ENCODE peak calls at places on chromosomes 1 and 21, in seven cellular contexts. One of them, this sample, is unnamed. For H3K9me3, the result is how much of the 10 kb centered on the place peaks cover.

GRCh38 chr21:15826147-15826780 is 96.5 kb downstream of the USP25 start:
- DNase-seq in uterus: no peak
- DNase-seq in tibial artery: no peak
- DNase-seq in hepatocyte: peak
- DNase-seq in fibroblast of lung: peak
- DNase-seq in pancreas: peak
- DNase-seq in cardiac muscle cell: peak
- DNase-seq in this sample: no peak

GRCh38 chr1:163877016-163877415 is 555.3 kb downstream of the NUF2 start:
- DNase-seq in uterus: no peak
- DNase-seq in tibial artery: no peak
- DNase-seq in hepatocyte: no peak
- DNase-seq in fibroblast of lung: peak
- DNase-seq in pancreas: no peak
- DNase-seq in cardiac muscle cell: no peak
- DNase-seq in this sample: no peak

GRCh38 chr1:230094746-230095145 is 27.7 kb downstream of the GALNT2 start:
- DNase-seq in uterus: no peak
- DNase-seq in tibial artery: no peak
- DNase-seq in hepatocyte: no peak
- DNase-seq in fibroblast of lung: no peak
- DNase-seq in pancreas: no peak
- DNase-seq in cardiac muscle cell: no peak
- DNase-seq in this sample: no peak

GRCh38 chr1:184465489-184466146 is 78.8 kb downstream of the C1orf21 start:
- DNase-seq in uterus: no peak
- DNase-seq in tibial artery: no peak
- DNase-seq in hepatocyte: no peak
- DNase-seq in fibroblast of lung: no peak
- DNase-seq in pancreas: no peak
- DNase-seq in cardiac muscle cell: peak
- DNase-seq in this sample: no peak

GRCh38 chr1:205927247-205927646 is 16.0 kb downstream of the SLC26A9 start:
- DNase-seq in uterus: peak
- DNase-seq in tibial artery: no peak
- DNase-seq in hepatocyte: no peak
- DNase-seq in fibroblast of lung: no peak
- DNase-seq in pancreas: no peak
- DNase-seq in cardiac muscle cell: no peak
- DNase-seq in this sample: no peak

GRCh38 chr1:6385673-6386191 is 7.8 kb downstream of the ACOT7 start:
- DNase-seq in uterus: no peak
- DNase-seq in tibial artery: no peak
- DNase-seq in hepatocyte: peak
- DNase-seq in fibroblast of lung: peak
- DNase-seq in pancreas: peak
- DNase-seq in cardiac muscle cell: peak
- DNase-seq in this sample: peak

GRCh38 chr1:183609313-183609712 is 19.1 kb upstream of the NCF2 start:
- DNase-seq in uterus: peak
- DNase-seq in tibial artery: peak
- DNase-seq in hepatocyte: peak
- DNase-seq in fibroblast of lung: peak
- DNase-seq in pancreas: no peak
- DNase-seq in cardiac muscle cell: peak
- DNase-seq in this sample: peak

GRCh38 chr1:19979494-19979977 is at the start of gene PLA2G2A:
- DNase-seq in uterus: no peak
- DNase-seq in tibial artery: peak
- DNase-seq in hepatocyte: peak
- DNase-seq in fibroblast of lung: no peak
- DNase-seq in pancreas: no peak
- DNase-seq in cardiac muscle cell: no peak
- DNase-seq in this sample: no peak

GRCh38 chr1:152067150-152067549 is 21.7 kb downstream of the TCHHL1 start:
- DNase-seq in uterus: no peak
- DNase-seq in tibial artery: no peak
- DNase-seq in hepatocyte: no peak
- DNase-seq in fibroblast of lung: no peak
- DNase-seq in pancreas: no peak
- DNase-seq in cardiac muscle cell: no peak
- DNase-seq in this sample: no peak

GRCh38 chr1:235329139-235329808 is 904 bp downstream of the GGPS1 start:
- DNase-seq in uterus: peak
- DNase-seq in tibial artery: no peak
- DNase-seq in hepatocyte: peak
- DNase-seq in fibroblast of lung: no peak
- DNase-seq in pancreas: peak
- DNase-seq in cardiac muscle cell: peak
- DNase-seq in this sample: no peak

GRCh38 chr1:228417471-228418203 is 976 bp upstream of the TRIM17 start:
- DNase-seq in uterus: no peak
- DNase-seq in tibial artery: no peak
- DNase-seq in hepatocyte: no peak
- DNase-seq in fibroblast of lung: no peak
- DNase-seq in pancreas: no peak
- DNase-seq in cardiac muscle cell: no peak
- DNase-seq in this sample: no peak

GRCh38 chr1:202616355-202616910 is 93.8 kb downstream of the SYT2 start:
- DNase-seq in uterus: no peak
- DNase-seq in tibial artery: no peak
- DNase-seq in hepatocyte: no peak
- DNase-seq in fibroblast of lung: no peak
- DNase-seq in pancreas: no peak
- DNase-seq in cardiac muscle cell: no peak
- DNase-seq in this sample: no peak

GRCh38 chr21:22842875-22843274 is 1844.7 kb downstream of the NCAM2 start:
- DNase-seq in uterus: no peak
- DNase-seq in tibial artery: no peak
- DNase-seq in hepatocyte: no peak
- DNase-seq in fibroblast of lung: no peak
- DNase-seq in pancreas: no peak
- DNase-seq in cardiac muscle cell: peak
- DNase-seq in this sample: no peak

GRCh38 chr21:17730782-17731181 is 88.4 kb downstream of the C21orf91 start:
- DNase-seq in uterus: no peak
- DNase-seq in tibial artery: no peak
- DNase-seq in hepatocyte: no peak
- DNase-seq in fibroblast of lung: no peak
- DNase-seq in pancreas: no peak
- DNase-seq in cardiac muscle cell: no peak
- DNase-seq in this sample: no peak

GRCh38 chr1:79741720-79742421 is 735.3 kb upstream of the ADGRL4 start:
- DNase-seq in uterus: no peak
- DNase-seq in tibial artery: no peak
- DNase-seq in hepatocyte: no peak
- DNase-seq in fibroblast of lung: no peak
- DNase-seq in pancreas: no peak
- DNase-seq in cardiac muscle cell: no peak
- DNase-seq in this sample: no peak

GRCh38 chr1:205375816-205376545 is 19.3 kb upstream of the KLHDC8A start:
- DNase-seq in uterus: peak
- DNase-seq in tibial artery: no peak
- DNase-seq in hepatocyte: peak
- DNase-seq in fibroblast of lung: peak
- DNase-seq in pancreas: no peak
- DNase-seq in cardiac muscle cell: peak
- DNase-seq in this sample: no peak

GRCh38 chr1:87528754-87529517 is 200.3 kb downstream of the LMO4 start:
- DNase-seq in uterus: no peak
- DNase-seq in tibial artery: no peak
- DNase-seq in hepatocyte: peak
- DNase-seq in fibroblast of lung: no peak
- DNase-seq in pancreas: no peak
- DNase-seq in cardiac muscle cell: no peak
- DNase-seq in this sample: no peak

DNA sequence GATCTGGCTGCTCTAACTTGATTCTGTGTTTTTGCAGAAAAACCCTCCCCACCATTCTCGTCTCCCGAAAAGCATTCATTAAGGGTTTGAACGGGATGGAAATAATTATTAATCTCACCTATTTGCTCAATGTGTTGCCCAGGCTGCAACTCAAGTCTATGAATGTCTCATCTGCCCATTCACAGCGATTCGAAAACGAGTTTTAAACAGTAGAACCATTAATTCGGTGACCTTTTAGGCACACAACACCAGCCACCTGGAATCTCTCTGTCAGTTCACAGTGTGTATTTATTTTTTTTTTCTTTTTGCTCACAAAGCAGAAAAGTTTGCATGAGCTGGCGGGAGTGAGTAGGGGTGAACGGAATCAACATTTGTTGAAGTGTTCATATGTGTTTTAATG is 764.7 kb upstream of the TPTE start:
- DNase-seq in uterus: no peak
- DNase-seq in tibial artery: no peak
- DNase-seq in hepatocyte: no peak
- DNase-seq in fibroblast of lung: no peak
- DNase-seq in pancreas: no peak
- DNase-seq in cardiac muscle cell: no peak
- DNase-seq in this sample: no peak
- H3K9me3 ChIP-seq in uterus: under half
- H3K9me3 ChIP-seq in tibial artery: under half
- H3K9me3 ChIP-seq in hepatocyte: under half
- H3K9me3 ChIP-seq in fibroblast of lung: under half
- H3K9me3 ChIP-seq in pancreas: under half
- H3K9me3 ChIP-seq in cardiac muscle cell: under half
- H3K9me3 ChIP-seq in this sample: under half

GRCh38 chr21:35428927-35429326 is 379.8 kb upstream of the RUNX1 start:
- DNase-seq in uterus: no peak
- DNase-seq in tibial artery: no peak
- DNase-seq in hepatocyte: no peak
- DNase-seq in fibroblast of lung: no peak
- DNase-seq in pancreas: no peak
- DNase-seq in cardiac muscle cell: no peak
- DNase-seq in this sample: no peak
- H3K4me3 ChIP-seq in uterus: no peak
- H3K4me3 ChIP-seq in tibial artery: no peak
- H3K4me3 ChIP-seq in hepatocyte: no peak
- H3K4me3 ChIP-seq in fibroblast of lung: no peak
- H3K4me3 ChIP-seq in pancreas: no peak
- H3K4me3 ChIP-seq in cardiac muscle cell: no peak
- H3K4me3 ChIP-seq in this sample: no peak

DNA sequence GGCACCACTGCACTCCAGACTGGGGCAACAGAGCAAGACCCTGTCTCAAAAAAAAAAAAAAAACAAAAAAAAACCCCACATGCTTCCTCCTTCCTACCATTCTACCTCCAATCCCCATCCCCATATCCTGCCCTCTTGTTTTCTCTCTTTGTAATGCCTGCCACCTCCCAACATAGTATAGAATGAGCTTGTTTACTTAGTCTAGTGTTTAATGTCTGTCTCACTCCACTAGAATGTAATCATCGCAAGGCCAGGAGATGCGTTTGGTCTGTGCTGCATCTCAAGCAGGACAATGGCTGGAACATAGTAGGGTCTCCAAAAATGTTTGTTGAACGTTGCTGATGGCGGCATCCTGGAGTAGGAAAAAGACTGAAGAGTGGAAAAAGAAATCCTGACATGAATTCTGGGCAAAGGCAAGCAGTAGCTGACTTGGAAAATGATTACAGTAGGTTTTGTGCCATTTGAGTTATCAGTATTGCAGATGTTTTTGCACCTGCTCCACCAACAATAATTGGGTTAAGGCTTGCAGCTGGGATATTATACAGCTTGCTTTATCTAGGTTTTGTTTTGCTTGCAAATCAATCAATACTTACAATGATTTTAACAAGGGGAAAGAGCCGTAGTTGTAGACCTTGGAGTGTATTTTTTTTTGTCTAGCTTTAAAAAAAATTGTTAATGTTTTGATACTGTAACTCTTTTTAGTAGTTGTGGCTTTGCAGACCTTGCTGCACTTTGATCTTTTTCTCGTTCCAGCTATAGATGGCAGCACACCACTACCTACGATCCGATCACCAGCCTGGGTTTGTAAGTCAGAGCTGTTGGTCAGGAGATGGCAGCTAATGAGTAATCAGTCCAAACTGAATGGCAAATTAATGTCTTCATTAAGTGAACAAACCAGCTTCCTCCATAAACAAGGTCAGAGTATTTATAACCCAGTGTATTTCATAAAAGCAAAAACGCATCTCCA is 62.4 kb downstream of the BACH1 start:
- DNase-seq in uterus: no peak
- DNase-seq in tibial artery: no peak
- DNase-seq in hepatocyte: peak
- DNase-seq in fibroblast of lung: no peak
- DNase-seq in pancreas: peak
- DNase-seq in cardiac muscle cell: no peak
- DNase-seq in this sample: no peak
- TF ChIP-seq CTCF in uterus: no peak
- TF ChIP-seq CTCF in tibial artery: no peak
- TF ChIP-seq CTCF in hepatocyte: peak
- TF ChIP-seq CTCF in fibroblast of lung: no peak
- TF ChIP-seq CTCF in pancreas: no peak
- TF ChIP-seq CTCF in cardiac muscle cell: no peak
- TF ChIP-seq CTCF in this sample: no peak

GRCh38 chr1:2823921-2824660 is 22.6 kb upstream of the TTC34 start:
- DNase-seq in uterus: no peak
- DNase-seq in tibial artery: no peak
- DNase-seq in hepatocyte: no peak
- DNase-seq in fibroblast of lung: no peak
- DNase-seq in pancreas: no peak
- DNase-seq in cardiac muscle cell: no peak
- DNase-seq in this sample: no peak

GRCh38 chr1:2821373-2821955 is 20.0 kb upstream of the TTC34 start:
- DNase-seq in uterus: no peak
- DNase-seq in tibial artery: no peak
- DNase-seq in hepatocyte: no peak
- DNase-seq in fibroblast of lung: no peak
- DNase-seq in pancreas: no peak
- DNase-seq in cardiac muscle cell: no peak
- DNase-seq in this sample: no peak

GRCh38 chr1:2820731-2821372 is 19.4 kb upstream of the TTC34 start:
- DNase-seq in uterus: no peak
- DNase-seq in tibial artery: no peak
- DNase-seq in hepatocyte: no peak
- DNase-seq in fibroblast of lung: no peak
- DNase-seq in pancreas: no peak
- DNase-seq in cardiac muscle cell: no peak
- DNase-seq in this sample: no peak

GRCh38 chr1:2822621-2823145 is 21.2 kb upstream of the TTC34 start:
- DNase-seq in uterus: no peak
- DNase-seq in tibial artery: no peak
- DNase-seq in hepatocyte: no peak
- DNase-seq in fibroblast of lung: no peak
- DNase-seq in pancreas: no peak
- DNase-seq in cardiac muscle cell: no peak
- DNase-seq in this sample: no peak

DNA sequence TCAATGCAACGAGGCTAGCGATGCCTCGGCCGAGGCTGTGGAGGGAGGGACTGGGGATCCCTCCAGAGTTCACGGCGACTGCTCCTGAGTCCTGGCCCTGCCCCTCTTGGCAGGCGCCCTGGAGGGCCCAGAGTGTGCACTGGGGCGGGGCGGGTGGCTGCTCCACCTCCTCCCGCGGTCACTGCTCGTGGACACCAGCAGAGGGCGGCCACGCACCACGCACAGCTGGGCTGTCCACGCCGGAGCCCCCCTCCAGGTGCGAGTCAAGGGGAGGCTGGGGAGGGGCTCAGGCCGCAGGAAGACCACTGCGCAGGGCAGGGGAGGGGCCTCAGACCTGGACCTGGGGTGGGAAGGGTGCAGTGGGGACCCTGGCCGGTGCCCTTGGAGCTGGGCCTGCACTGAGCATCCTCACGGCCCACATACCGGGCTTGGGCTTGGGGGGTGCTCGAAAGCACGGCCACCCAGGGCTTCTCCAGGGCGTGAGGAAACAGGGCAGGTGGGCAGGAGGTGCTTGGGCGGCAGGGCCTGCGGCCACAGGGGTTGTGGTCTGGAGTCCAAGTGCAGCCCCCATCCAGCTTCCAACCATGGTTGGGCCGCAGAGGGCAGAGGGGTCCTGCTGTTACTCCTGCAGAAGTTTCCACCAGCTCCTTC is 20.6 kb upstream of the TTC34 start:
- DNase-seq in uterus: no peak
- DNase-seq in tibial artery: no peak
- DNase-seq in hepatocyte: no peak
- DNase-seq in fibroblast of lung: no peak
- DNase-seq in pancreas: peak
- DNase-seq in cardiac muscle cell: no peak
- DNase-seq in this sample: peak
- H3K9me3 ChIP-seq in uterus: under half
- H3K9me3 ChIP-seq in tibial artery: under half
- H3K9me3 ChIP-seq in hepatocyte: under half
- H3K9me3 ChIP-seq in fibroblast of lung: under half
- H3K9me3 ChIP-seq in pancreas: under half
- H3K9me3 ChIP-seq in cardiac muscle cell: under half
- H3K9me3 ChIP-seq in this sample: under half

This sample was measured in left ventricle myocardium inferior.